ENCODE peak calls at places on chromosomes 3 and 15, in nine cellular contexts. R, Z, A, S, L, J, I, E and N are unnamed samples.

GRCh38 chr3:179181021-179181472 is 32.9 kb downstream of the PIK3CA start:
- DNase-seq in S (no peak), L (no peak), I (peak), A (no peak), E (no peak), R (no peak), Z (peak), J (peak), N (no peak)

GRCh38 chr3:186361612-186362408 is at the start of gene DGKG:
- DNase-seq in S (peak), E (peak), A (peak), R (no peak), L (peak), Z (peak), I (peak), J (peak), N (peak)

GRCh38 chr3:16136042-16136441 is 38.4 kb upstream of the GALNT15 start:
- DNase-seq in R (no peak), E (no peak), J (no peak), S (no peak), L (no peak), I (peak), A (no peak), Z (no peak), N (no peak)

GRCh38 chr15:70794596-70795310 is 31.4 kb upstream of the UACA start:
- DNase-seq in I (peak), J (no peak), A (no peak), S (no peak), L (no peak), E (no peak), R (no peak), Z (no peak), N (no peak)

GRCh38 chr3:178295257-178295912 is 240.9 kb upstream of the KCNMB2 start:
- DNase-seq in E (no peak), L (no peak), I (peak), A (no peak), R (no peak), Z (no peak), J (no peak), S (no peak), N (no peak)

GRCh38 chr15:72992733-72993321 is 59.4 kb upstream of the NEO1 start:
- DNase-seq in A (no peak), L (no peak), J (no peak), E (no peak), R (no peak), Z (no peak), I (peak), S (no peak), N (no peak)

GRCh38 chr15:68806220-68807105 is 14.2 kb downstream of the ANP32A start:
- DNase-seq in E (peak), Z (no peak), S (no peak), L (no peak), R (no peak), A (no peak), I (no peak), J (no peak), N (no peak)

GRCh38 chr3:1775321-1775720 is 323.3 kb upstream of the CNTN4 start:
- DNase-seq in E (no peak), A (no peak), S (no peak), R (no peak), L (no peak), Z (no peak), J (no peak), I (no peak), N (no peak)

GRCh38 chr3:156483426-156483825 is 71.5 kb downstream of the SSR3 start:
- DNase-seq in R (peak), I (peak), S (no peak), E (no peak), J (peak), A (no peak), Z (peak), L (no peak), N (no peak)

GRCh38 chr15:64001148-64001547 is 45.1 kb downstream of the DAPK2 start:
- DNase-seq in Z (no peak), L (no peak), A (peak), J (no peak), S (peak), R (no peak), E (no peak), I (no peak), N (no peak)

GRCh38 chr3:141992512-141992911 is 116.1 kb downstream of the ATP1B3 start:
- DNase-seq in E (no peak), A (no peak), I (no peak), J (peak), L (no peak), Z (no peak), R (no peak), S (no peak), N (no peak)

GRCh38 chr3:58164199-58164879 is 46.4 kb downstream of the DNASE1L3 start:
- DNase-seq in A (no peak), L (no peak), Z (no peak), I (peak), S (no peak), E (no peak), R (no peak), J (no peak), N (peak)

GRCh38 chr15:38267416-38268022 is 14.9 kb downstream of the SPRED1 start:
- DNase-seq in L (no peak), I (peak), A (no peak), S (no peak), E (no peak), R (no peak), J (no peak), Z (no peak), N (no peak)

GRCh38 chr3:168002786-168003368 is 92.8 kb downstream of the GOLIM4 start:
- DNase-seq in Z (peak), R (no peak), S (no peak), I (peak), L (no peak), J (no peak), E (peak), A (peak), N (peak)

GRCh38 chr15:34331809-34332208 is 5.8 kb downstream of the SLC12A6 start:
- DNase-seq in E (no peak), Z (no peak), J (no peak), A (peak), I (no peak), S (no peak), R (no peak), L (no peak), N (no peak)

GRCh38 chr3:140198242-140198641 is 263.3 kb downstream of the CLSTN2 start:
- DNase-seq in J (no peak), A (no peak), R (no peak), E (peak), Z (no peak), L (no peak), S (no peak), I (no peak), N (no peak)

GRCh38 chr3:25103391-25103790 is 324.7 kb upstream of the RARB start:
- DNase-seq in L (no peak), A (no peak), Z (no peak), S (no peak), E (no peak), J (no peak), R (no peak), I (no peak), N (no peak)

GRCh38 chr3:183481582-183481981 is 53.2 kb upstream of the MCF2L2 start:
- DNase-seq in I (peak), R (no peak), E (no peak), A (no peak), J (no peak), Z (peak), S (no peak), L (no peak), N (no peak)

GRCh38 chr3:53938645-53939044 is 47.0 kb upstream of the SELENOK start:
- DNase-seq in S (peak), A (peak), I (peak), J (peak), E (no peak), L (peak), R (peak), Z (peak), N (peak)

GRCh38 chr3:172061724-172062184 is 22.4 kb downstream of the FNDC3B start:
- DNase-seq in R (no peak), L (peak), S (no peak), E (no peak), A (peak), I (peak), Z (peak), J (peak), N (no peak)

GRCh38 chr3:142664311-142664710 is 59.5 kb upstream of the TRPC1 start:
- DNase-seq in R (no peak), S (no peak), J (no peak), A (no peak), E (no peak), L (no peak), I (no peak), Z (no peak), N (no peak)

GRCh38 chr15:55434989-55435825 is 26.9 kb downstream of the PIERCE2 start:
- DNase-seq in L (peak), S (peak), I (peak), Z (peak), J (peak), A (peak), E (no peak), R (peak), N (peak)

GRCh38 chr15:68411276-68411675 is 20.7 kb downstream of the ITGA11 start:
- DNase-seq in Z (no peak), E (no peak), J (no peak), R (no peak), A (no peak), L (no peak), I (no peak), S (no peak), N (no peak)

GRCh38 chr3:138082085-138082991 is 33.1 kb downstream of the DZIP1L start:
- DNase-seq in J (no peak), E (no peak), L (no peak), I (peak), R (peak), Z (peak), S (no peak), A (no peak), N (no peak)

GRCh38 chr3:99128740-99129505 is 227.4 kb upstream of the DCBLD2 start:
- DNase-seq in Z (peak), S (no peak), R (peak), I (peak), L (no peak), A (no peak), E (no peak), J (no peak), N (no peak)

GRCh38 chr3:129398803-129399144 is 29.7 kb downstream of the EFCAB12 start:
- DNase-seq in I (peak), R (no peak), S (no peak), Z (peak), E (no peak), L (no peak), J (no peak), A (no peak), N (no peak)

GRCh38 chr15:80339601-80340000 is 64.6 kb upstream of the ARNT2 start:
- DNase-seq in A (no peak), L (no peak), E (no peak), I (no peak), J (no peak), Z (no peak), S (no peak), R (no peak), N (no peak)

GRCh38 chr3:155001289-155002007 is 78.7 kb upstream of the MME start:
- DNase-seq in Z (peak), A (no peak), J (no peak), R (no peak), E (no peak), L (no peak), I (no peak), S (no peak), N (no peak)

GRCh38 chr3:173138031-173138430 is 3.0 kb downstream of the SPATA16 start:
- DNase-seq in I (no peak), Z (no peak), R (no peak), L (no peak), E (no peak), A (no peak), S (no peak), J (no peak), N (no peak)

GRCh38 chr15:59349715-59350420 is 22.8 kb downstream of the MYO1E start:
- DNase-seq in L (no peak), J (peak), E (peak), Z (peak), R (peak), A (no peak), S (peak), I (peak), N (no peak)